ENCODE peak calls at places on chromosome 15, in seven cellular contexts. F is iris pigment epithelial cell, P is HS-5, U is M059J, S is sigmoid colon, Z is iPS DF 6.9, I is glutamatergic neuron. M is an unnamed sample.

GRCh38 chr15:26864664-26865191 is 2.1 kb upstream of the GABRA5 start:
- DNase-seq in F (peak), P (no peak), U (peak), S (no peak), Z (peak), I (peak), M (peak)

GRCh38 chr15:39487180-39487735 is 93.6 kb upstream of the THBS1 start:
- DNase-seq in F (no peak), P (no peak), U (no peak), S (no peak), Z (no peak), I (no peak), M (no peak)

GRCh38 chr15:38253448-38253847 is 812 bp downstream of the SPRED1 start:
- DNase-seq in F (peak), P (no peak), U (peak), S (no peak), Z (no peak), I (no peak), M (peak)

GRCh38 chr15:20346082-20346805 is 195.4 kb downstream of the GOLGA6L6 start:
- DNase-seq in F (no peak), P (no peak), U (no peak), S (peak), Z (no peak), I (no peak), M (no peak)

GRCh38 chr15:59315914-59316428 is 56.7 kb downstream of the MYO1E start:
- DNase-seq in F (no peak), P (no peak), U (peak), S (no peak), Z (no peak), I (no peak), M (no peak)

GRCh38 chr15:56736881-56737707 is 3.8 kb upstream of the ZNF280D start:
- DNase-seq in F (no peak), P (no peak), U (peak), S (no peak), Z (no peak), I (no peak), M (no peak)

GRCh38 chr15:50162988-50163718 is 18.8 kb upstream of the SLC27A2 start:
- DNase-seq in F (peak), P (peak), U (peak), S (no peak), Z (no peak), I (no peak), M (no peak)

GRCh38 chr15:68449389-68449788 is 17.4 kb upstream of the ITGA11 start:
- DNase-seq in F (no peak), P (no peak), U (no peak), S (no peak), Z (no peak), I (no peak), M (no peak)

GRCh38 chr15:50233192-50233736 is 32.3 kb downstream of the HDC start:
- DNase-seq in F (no peak), P (no peak), U (no peak), S (no peak), Z (no peak), I (no peak), M (no peak)

GRCh38 chr15:100926971-100927756 is 8.0 kb downstream of the LRRK1 start:
- DNase-seq in F (no peak), P (no peak), U (no peak), S (no peak), Z (no peak), I (no peak), M (no peak)

GRCh38 chr15:26115229-26115943 is 252.3 kb upstream of the ATP10A start:
- DNase-seq in F (no peak), P (no peak), U (no peak), S (no peak), Z (no peak), I (no peak), M (no peak)

GRCh38 chr15:48392356-48392755 is 61.1 kb downstream of the DUT start:
- DNase-seq in F (peak), P (no peak), U (no peak), S (peak), Z (no peak), I (no peak), M (no peak)

GRCh38 chr15:88891540-88892254 is 3.6 kb downstream of the HAPLN3 start:
- DNase-seq in F (no peak), P (no peak), U (no peak), S (no peak), Z (no peak), I (no peak), M (no peak)

GRCh38 chr15:85941186-85941855 is 138.3 kb upstream of the AGBL1 start:
- DNase-seq in F (peak), P (no peak), U (peak), S (no peak), Z (no peak), I (no peak), M (no peak)

GRCh38 chr15:76669521-76669920 is 235.6 kb downstream of the SCAPER start:
- DNase-seq in F (no peak), P (no peak), U (no peak), S (no peak), Z (no peak), I (no peak), M (no peak)

GRCh38 chr15:23857028-23857641 is 170.0 kb upstream of the NDN start:
- DNase-seq in F (peak), P (no peak), U (peak), S (no peak), Z (peak), I (peak), M (no peak)

GRCh38 chr15:90750186-90750585 is 33.0 kb downstream of the BLM start:
- DNase-seq in F (peak), P (no peak), U (no peak), S (no peak), Z (no peak), I (no peak), M (peak)

GRCh38 chr15:31133890-31134289 is 32.4 kb upstream of the TRPM1 start:
- DNase-seq in F (no peak), P (no peak), U (no peak), S (no peak), Z (no peak), I (no peak), M (no peak)

GRCh38 chr15:100902436-100903190 is 16.5 kb upstream of the LRRK1 start:
- DNase-seq in F (peak), P (no peak), U (peak), S (peak), Z (no peak), I (no peak), M (peak)

GRCh38 chr15:40763801-40764765 is at the start of gene GCHFR:
- DNase-seq in F (peak), P (no peak), U (peak), S (peak), Z (no peak), I (peak), M (no peak)

GRCh38 chr15:70750203-70750869 is 13.0 kb downstream of the UACA start:
- DNase-seq in F (no peak), P (no peak), U (no peak), S (no peak), Z (no peak), I (no peak), M (no peak)